ENCODE peak calls at places on chromosomes 2 and 18, in nine cellular contexts. W, S, T, Y, D, R, G, B and U are unnamed samples.

GRCh38 chr2:237459226-237459625 is 27.8 kb upstream of the MLPH start:
- DNase-seq in W (no peak), S (no peak), T (no peak), Y (peak), D (no peak), R (no peak), G (no peak), B (no peak), U (no peak)

GRCh38 chr2:59874971-59875755 is 678.3 kb downstream of the BCL11A start:
- DNase-seq in W (no peak), S (no peak), T (no peak), Y (no peak), D (no peak), R (no peak), G (no peak), B (no peak), U (no peak)

GRCh38 chr2:218960196-218961165 is 1.0 kb downstream of the CDK5R2 start:
- DNase-seq in W (no peak), S (no peak), T (no peak), Y (no peak), D (no peak), R (no peak), G (no peak), B (peak), U (peak)

GRCh38 chr2:201532686-201533304 is 81.3 kb downstream of the STRADB start:
- DNase-seq in W (no peak), S (no peak), T (no peak), Y (peak), D (no peak), R (no peak), G (no peak), B (peak), U (peak)

GRCh38 chr2:219173176-219173575 is 3.3 kb upstream of the SLC23A3 start:
- DNase-seq in W (no peak), S (no peak), T (no peak), Y (no peak), D (no peak), R (no peak), G (no peak), B (no peak), U (no peak)

GRCh38 chr2:128318776-128319456 is at the start of gene HS6ST1:
- DNase-seq in W (peak), S (no peak), T (peak), Y (peak), D (peak), R (no peak), G (peak), B (peak), U (peak)

GRCh38 chr2:10591207-10591606 is 98.6 kb downstream of the NOL10 start:
- DNase-seq in W (peak), S (no peak), T (no peak), Y (peak), D (no peak), R (no peak), G (no peak), B (no peak), U (no peak)

GRCh38 chr2:68190991-68191731 is 33.5 kb downstream of the PNO1 start:
- DNase-seq in W (no peak), S (no peak), T (no peak), Y (peak), D (no peak), R (peak), G (no peak), B (no peak), U (no peak)

GRCh38 chr18:12060182-12060870 is 33.3 kb upstream of the ANKRD62 start:
- DNase-seq in W (no peak), S (no peak), T (no peak), Y (no peak), D (no peak), R (no peak), G (no peak), B (no peak), U (no peak)

GRCh38 chr18:74299162-74299561 is 7.4 kb upstream of the CYB5A start:
- DNase-seq in W (no peak), S (no peak), T (no peak), Y (no peak), D (no peak), R (no peak), G (no peak), B (no peak), U (no peak)

GRCh38 chr2:75403991-75404428 is 156.7 kb downstream of the EVA1A start:
- DNase-seq in W (peak), S (no peak), T (no peak), Y (peak), D (no peak), R (peak), G (no peak), B (peak), U (peak)

GRCh38 chr2:223970343-223971128 is 13.3 kb downstream of the MRPL44 start:
- DNase-seq in W (peak), S (no peak), T (peak), Y (peak), D (peak), R (peak), G (no peak), B (peak), U (peak)

GRCh38 chr2:234191819-234192407 is 141.4 kb downstream of the SPP2 start:
- DNase-seq in W (no peak), S (no peak), T (no peak), Y (peak), D (no peak), R (no peak), G (no peak), B (no peak), U (no peak)

GRCh38 chr2:231709981-231710750 is 1.8 kb downstream of the PTMA start:
- DNase-seq in W (peak), S (no peak), T (peak), Y (peak), D (peak), R (no peak), G (peak), B (peak), U (peak)

GRCh38 chr2:215052404-215052803 is 86.0 kb downstream of the ABCA12 start:
- DNase-seq in W (no peak), S (no peak), T (no peak), Y (no peak), D (no peak), R (no peak), G (no peak), B (no peak), U (no peak)

GRCh38 chr2:99787011-99787410 is 297.2 kb upstream of the REV1 start:
- DNase-seq in W (no peak), S (no peak), T (no peak), Y (no peak), D (no peak), R (no peak), G (no peak), B (no peak), U (no peak)

GRCh38 chr2:229715895-229716507 is 1.6 kb upstream of the DNER start:
- DNase-seq in W (peak), S (no peak), T (no peak), Y (peak), D (no peak), R (no peak), G (peak), B (peak), U (no peak)

GRCh38 chr2:18799397-18799796 is 210.0 kb upstream of the NT5C1B start:
- DNase-seq in W (no peak), S (no peak), T (no peak), Y (no peak), D (no peak), R (no peak), G (no peak), B (no peak), U (no peak)

GRCh38 chr2:239765911-239766310 is 259.2 kb downstream of the NDUFA10 start:
- DNase-seq in W (no peak), S (no peak), T (no peak), Y (no peak), D (no peak), R (no peak), G (no peak), B (no peak), U (no peak)

GRCh38 chr18:23877371-23877770 is 137.2 kb upstream of the TTC39C start:
- DNase-seq in W (no peak), S (no peak), T (no peak), Y (no peak), D (no peak), R (no peak), G (no peak), B (no peak), U (no peak)

GRCh38 chr2:126714191-126714965 is 58.4 kb downstream of the GYPC start:
- DNase-seq in W (peak), S (no peak), T (peak), Y (no peak), D (no peak), R (no peak), G (no peak), B (no peak), U (no peak)
- TF ChIP-seq CTCF in W (no peak), S (no peak), T (no peak), Y (no peak), D (no peak), R (no peak), G (no peak), B (no peak), U (no peak)

GRCh38 chr2:185608799-185609198 is 129.8 kb upstream of the FSIP2 start:
- DNase-seq in W (no peak), S (no peak), T (no peak), Y (peak), D (no peak), R (no peak), G (no peak), B (no peak), U (no peak)
- TF ChIP-seq CTCF in W (no peak), S (no peak), T (no peak), Y (peak), D (no peak), R (peak), G (no peak), B (no peak), U (no peak)

GRCh38 chr2:678964-679363 is 1.8 kb upstream of the TMEM18 start:
- DNase-seq in W (no peak), S (no peak), T (no peak), Y (no peak), D (no peak), R (no peak), G (no peak), B (no peak), U (no peak)

GRCh38 chr2:675460-675859 is 1.7 kb downstream of the TMEM18 start:
- DNase-seq in W (no peak), S (no peak), T (no peak), Y (no peak), D (no peak), R (no peak), G (no peak), B (no peak), U (no peak)

GRCh38 chr2:675982-676646 is 1.1 kb downstream of the TMEM18 start:
- DNase-seq in W (peak), S (no peak), T (peak), Y (peak), D (peak), R (peak), G (peak), B (peak), U (peak)

GRCh38 chr2:676647-677055 is 555 bp downstream of the TMEM18 start:
- DNase-seq in W (peak), S (peak), T (peak), Y (peak), D (peak), R (peak), G (peak), B (peak), U (no peak)

GRCh38 chr2:677056-677949 is at the start of gene TMEM18:
- DNase-seq in W (peak), S (peak), T (peak), Y (peak), D (peak), R (peak), G (peak), B (peak), U (peak)
- TF ChIP-seq CTCF in W (no peak), S (no peak), T (peak), Y (no peak), D (peak), R (peak), G (peak), B (peak), U (peak)

GRCh38 chr2:115163572-115163971 is 721.1 kb downstream of the DPP10 start:
- DNase-seq in W (no peak), S (no peak), T (no peak), Y (no peak), D (no peak), R (no peak), G (no peak), B (no peak), U (no peak)

GRCh38 chr2:115161531-115162453 is 719.4 kb downstream of the DPP10 start:
- DNase-seq in W (no peak), S (no peak), T (no peak), Y (no peak), D (peak), R (no peak), G (peak), B (peak), U (no peak)

GRCh38 chr2:115168457-115168856 is 726.0 kb downstream of the DPP10 start:
- DNase-seq in W (no peak), S (no peak), T (no peak), Y (no peak), D (no peak), R (no peak), G (no peak), B (no peak), U (no peak)

GRCh38 chr2:115162454-115163293 is 720.2 kb downstream of the DPP10 start:
- DNase-seq in W (no peak), S (no peak), T (no peak), Y (no peak), D (peak), R (no peak), G (no peak), B (no peak), U (no peak)

DNA sequence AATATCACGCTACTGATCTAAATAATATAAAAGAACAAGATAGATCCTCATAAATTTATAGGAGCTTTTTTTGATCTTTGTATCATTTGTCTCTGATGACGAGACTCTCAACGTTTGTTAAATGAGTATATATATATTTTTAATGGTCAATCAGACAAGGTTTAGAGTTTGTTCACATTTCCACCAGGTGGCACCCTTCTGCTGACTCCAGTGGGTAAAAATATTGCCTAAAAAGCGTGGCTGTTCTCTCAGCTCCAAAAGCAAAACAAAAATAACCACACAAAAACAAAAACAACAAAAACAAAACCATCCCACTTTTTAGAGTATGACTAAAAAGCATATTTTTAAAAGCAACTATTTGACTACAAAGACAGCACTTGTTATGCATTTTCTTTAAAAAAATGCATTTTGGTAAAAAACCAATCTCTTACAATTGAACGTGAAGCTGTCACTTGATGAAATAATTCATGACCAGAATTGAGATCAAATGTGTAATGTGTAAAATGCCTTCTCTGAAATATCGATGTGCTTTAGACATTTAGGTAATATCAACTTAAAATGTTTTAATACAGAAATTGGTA is 723.2 kb downstream of the DPP10 start:
- DNase-seq in W (peak), S (no peak), T (no peak), Y (peak), D (peak), R (peak), G (no peak), B (peak), U (peak)
- TF ChIP-seq CTCF in W (no peak), S (no peak), T (no peak), Y (peak), D (peak), R (peak), G (peak), B (peak), U (peak)